ENCODE peak calls at places on chromosomes 2 and 18, in five cellular contexts. O, D, Q, G and Y are unnamed samples.

GRCh38 chr2:9782197-9782719 is 61.0 kb upstream of the TAF1B start:
- DNase-seq in G (no peak), Q (no peak), D (no peak), O (no peak), Y (no peak)

GRCh38 chr18:10726198-10727068 is 200.6 kb downstream of the NAPG start:
- DNase-seq in D (no peak), Q (no peak), G (no peak), O (no peak), Y (no peak)

GRCh38 chr2:66431840-66432511 is 2.9 kb upstream of the MEIS1 start:
- DNase-seq in D (no peak), Q (no peak), G (no peak), O (no peak), Y (no peak)

GRCh38 chr2:166895243-166895642 is 7.0 kb downstream of the XIRP2 start:
- DNase-seq in D (no peak), O (no peak), G (no peak), Q (no peak), Y (no peak)

GRCh38 chr2:27353762-27354596 is 2.6 kb downstream of the GTF3C2 start:
- DNase-seq in Q (no peak), O (peak; percentile 88), G (no peak), D (no peak), Y (no peak)

GRCh38 chr2:20633794-20634259 is 17.1 kb downstream of the HS1BP3 start:
- DNase-seq in Q (peak; percentile 36), D (no peak), O (no peak), G (no peak), Y (no peak)

GRCh38 chr18:69956655-69957054 is 9.0 kb upstream of the CD226 start:
- DNase-seq in Q (no peak), O (no peak), D (no peak), G (no peak), Y (no peak)

GRCh38 chr2:166984797-166985196 is 96.5 kb downstream of the XIRP2 start:
- DNase-seq in G (no peak), Q (no peak), O (no peak), D (no peak), Y (no peak)

GRCh38 chr2:189142893-189143759 is 36.4 kb downstream of the COL5A2 start:
- DNase-seq in O (peak; percentile 76), Q (peak; percentile 24), D (peak; percentile 16), G (peak; percentile 17), Y (peak; percentile 62)

GRCh38 chr18:74933930-74934329 is 275.0 kb downstream of the PTGR3 start:
- DNase-seq in G (no peak), D (no peak), O (no peak), Q (no peak), Y (no peak)

GRCh38 chr2:110820128-110820527 is 87.8 kb downstream of the ACOXL start:
- DNase-seq in D (peak; percentile 47), G (no peak), O (no peak), Q (no peak), Y (no peak)

GRCh38 chr2:112889976-112890375 is 21.0 kb upstream of the IL37 start:
- DNase-seq in G (no peak), D (no peak), O (no peak), Q (no peak), Y (no peak)

GRCh38 chr2:112887904-112888303 is 23.1 kb upstream of the IL37 start:
- DNase-seq in Q (no peak), D (no peak), O (no peak), G (no peak), Y (no peak)

GRCh38 chr2:112888350-112888749 is 22.6 kb upstream of the IL37 start:
- DNase-seq in Q (no peak), G (no peak), D (no peak), O (no peak), Y (no peak)

GRCh38 chr2:112893801-112894200 is 17.2 kb upstream of the IL37 start:
- DNase-seq in O (no peak), Q (no peak), G (no peak), D (no peak), Y (no peak)

GRCh38 chr2:112891333-112891950 is 19.5 kb upstream of the IL37 start:
- DNase-seq in Q (no peak), D (no peak), G (no peak), O (no peak), Y (peak; percentile 72)
- TF ChIP-seq SRF in Q (no peak), D (no peak), G (no peak), O (no peak), Y (peak; percentile 27)

DNA sequence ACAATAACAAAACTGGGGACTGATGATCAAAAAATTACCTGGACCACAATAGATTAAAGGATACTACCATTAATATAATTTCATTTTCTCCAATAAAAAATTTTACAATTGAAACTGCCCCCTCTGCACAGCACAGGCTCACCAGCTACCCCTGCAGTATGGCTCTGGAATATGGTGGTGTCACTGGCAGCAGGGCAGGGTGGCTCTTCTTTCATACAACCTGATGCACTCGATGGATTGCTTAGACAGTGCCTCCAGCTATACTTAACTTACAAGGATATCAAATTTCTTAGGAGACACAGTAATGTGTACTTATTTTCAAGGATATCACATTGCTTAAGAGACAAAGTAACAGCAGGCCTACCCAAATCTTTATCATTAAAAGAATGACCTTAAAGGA is 124.0 kb downstream of the PRELID3A start:
- DNase-seq in D (no peak), G (no peak), O (no peak), Q (no peak), Y (no peak)
- TF ChIP-seq CTCF in D (no peak), G (peak; percentile 26), O (no peak), Q (peak; percentile 18), Y (peak; percentile 9)

DNA sequence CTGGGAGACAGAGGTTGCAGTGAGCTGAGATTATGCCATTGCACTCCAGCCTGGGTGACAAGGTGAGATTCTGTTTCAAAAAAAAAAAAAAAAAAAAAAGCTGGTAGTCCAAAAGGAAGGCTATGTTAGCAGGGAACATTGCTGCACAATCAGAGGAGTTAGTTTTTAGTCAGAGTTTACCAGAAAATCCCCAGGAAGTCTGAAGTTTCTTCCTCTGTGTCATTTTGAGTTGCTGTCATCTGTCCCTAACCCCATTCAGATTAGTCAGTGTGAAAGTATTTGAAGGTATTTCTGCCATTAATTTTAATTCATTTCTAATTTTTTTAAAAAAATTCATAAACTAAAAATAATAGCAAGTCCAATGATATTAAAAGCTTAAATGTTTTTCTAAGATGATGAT is 33.5 kb upstream of the CERS6 start:
- DNase-seq in D (peak; percentile 32), O (no peak), G (no peak), Q (no peak), Y (no peak)
- TF ChIP-seq SRF in D (no peak), O (no peak), G (no peak), Q (no peak), Y (no peak)

DNA sequence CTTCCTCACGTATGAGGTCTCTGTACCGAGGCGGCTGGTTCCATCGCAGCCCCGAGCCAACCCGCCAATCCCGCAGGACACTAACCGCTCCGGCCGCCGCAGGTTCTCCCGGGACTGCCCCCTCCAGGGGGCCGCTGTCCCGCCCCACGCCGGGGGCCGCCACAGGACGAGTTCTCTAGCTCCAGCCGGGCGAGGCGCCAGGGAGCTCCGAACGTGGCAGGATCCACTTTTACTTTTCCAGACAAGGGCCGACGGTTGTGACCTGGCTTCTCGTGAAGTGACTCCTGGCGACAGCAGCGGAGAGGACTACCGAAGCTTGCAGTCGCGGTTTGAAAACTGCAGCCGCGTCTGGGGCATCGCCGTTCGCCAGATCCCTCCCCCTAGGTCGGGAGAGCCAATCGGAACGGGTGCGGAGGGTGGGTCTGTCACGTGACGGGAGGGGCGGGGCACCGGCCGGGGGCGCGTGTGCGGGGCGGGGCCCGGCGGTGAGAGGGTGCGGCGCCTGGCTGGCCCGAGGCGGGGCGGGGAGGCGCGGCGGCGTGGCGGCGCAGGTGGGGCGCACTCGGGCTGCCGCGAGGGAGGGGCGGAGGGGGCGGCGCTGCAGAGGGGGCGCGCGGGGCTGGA is at the start of gene STK17B:
- DNase-seq in O (peak; percentile 89), G (peak; percentile 89), D (peak; percentile 82), Q (peak; percentile 97), Y (peak; percentile 88)
- TF ChIP-seq CTCF in O (peak; percentile 22), G (no peak), D (no peak), Q (no peak), Y (no peak)

GRCh38 chr2:157876066-157876770 is at the start of gene ACVR1:
- DNase-seq in Q (peak; percentile 94), O (peak; percentile 95), D (no peak), G (peak; percentile 78), Y (peak; percentile 90)

GRCh38 chr2:157876771-157877108 is 610 bp upstream of the ACVR1 start:
- DNase-seq in Q (no peak), O (no peak), G (no peak), D (no peak), Y (no peak)

GRCh38 chr2:157874997-157875719 is 972 bp downstream of the ACVR1 start:
- DNase-seq in Q (peak; percentile 15), D (no peak), G (no peak), O (no peak), Y (no peak)

GRCh38 chr2:157874278-157874825 is 1.8 kb downstream of the ACVR1 start:
- DNase-seq in D (no peak), G (no peak), O (no peak), Q (no peak), Y (no peak)

GRCh38 chr2:157875720-157876065 is 437 bp downstream of the ACVR1 start:
- DNase-seq in O (peak; percentile 18), G (no peak), Q (peak; percentile 83), D (no peak), Y (no peak)
- TF ChIP-seq SRF in O (no peak), G (no peak), Q (no peak), D (no peak), Y (no peak)

DNA sequence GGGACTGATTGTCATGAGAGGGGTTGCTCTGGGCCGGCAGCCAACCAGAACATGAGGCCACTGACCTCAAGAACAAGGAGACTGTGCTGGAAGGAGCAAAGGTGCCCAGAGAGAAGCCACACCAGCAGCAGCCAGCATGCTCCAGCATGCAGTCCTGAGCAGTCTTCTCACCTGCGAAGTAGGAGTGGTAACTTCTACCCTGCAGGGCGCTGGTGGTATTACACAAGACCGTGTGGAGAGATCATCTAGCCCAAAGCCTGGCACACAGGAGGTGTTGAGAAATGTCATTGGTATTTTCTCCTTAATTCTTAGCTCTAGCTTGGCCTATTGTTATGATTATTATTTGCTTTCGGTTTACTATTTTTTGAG is 132.7 kb downstream of the TSN start:
- DNase-seq in D (no peak), G (no peak), O (peak; percentile 35), Q (peak; percentile 50), Y (peak; percentile 37)
- TF ChIP-seq CTCF in D (peak; percentile 2), G (peak; percentile 70), O (peak; percentile 32), Q (peak; percentile 34), Y (peak; percentile 67)

GRCh38 chr18:9260388-9261380 is 73.9 kb upstream of the TWSG1 start:
- DNase-seq in D (no peak), O (no peak), Q (no peak), G (no peak), Y (no peak)
- TF ChIP-seq SRF in D (no peak), O (no peak), Q (no peak), G (no peak), Y (no peak)

GRCh38 chr2:229910832-229911412 is 10.9 kb downstream of the TRIP12 start:
- DNase-seq in Q (no peak), G (no peak), D (no peak), O (peak; percentile 35), Y (no peak)
- TF ChIP-seq CTCF in Q (peak; percentile 35), G (no peak), D (peak; percentile 60), O (peak; percentile 67), Y (peak; percentile 34)